ENCODE peak calls at places on chromosomes 6 and 20, in eight cellular contexts. One of them, this sample, is unnamed.

GRCh38 chr6:114344216-114344970 is 1.6 kb upstream of the HS3ST5 start:
- DNase-seq in left ventricle myocardium inferior: no peak
- DNase-seq in upper lobe of left lung: no peak
- DNase-seq in heart left ventricle: no peak
- DNase-seq in psoas muscle: no peak
- DNase-seq in tibial artery: no peak
- DNase-seq in brain microvascular endothelial cell: no peak
- DNase-seq in CD8-positive, alpha-beta T cell: no peak
- DNase-seq in this sample: no peak

GRCh38 chr6:47180633-47181032 is 129.1 kb downstream of the TNFRSF21 start:
- DNase-seq in psoas muscle: no peak
- DNase-seq in heart left ventricle: no peak
- DNase-seq in left ventricle myocardium inferior: no peak
- DNase-seq in upper lobe of left lung: no peak
- DNase-seq in brain microvascular endothelial cell: peak
- DNase-seq in tibial artery: no peak
- DNase-seq in CD8-positive, alpha-beta T cell: no peak
- DNase-seq in this sample: no peak

GRCh38 chr20:50561379-50562078 is 51.3 kb downstream of the PTPN1 start:
- DNase-seq in psoas muscle: no peak
- DNase-seq in brain microvascular endothelial cell: peak
- DNase-seq in left ventricle myocardium inferior: no peak
- DNase-seq in heart left ventricle: no peak
- DNase-seq in CD8-positive, alpha-beta T cell: no peak
- DNase-seq in upper lobe of left lung: no peak
- DNase-seq in tibial artery: no peak
- DNase-seq in this sample: peak

GRCh38 chr6:52994031-52994788 is 874 bp downstream of the GSTA4 start:
- DNase-seq in brain microvascular endothelial cell: peak
- DNase-seq in tibial artery: no peak
- DNase-seq in CD8-positive, alpha-beta T cell: no peak
- DNase-seq in psoas muscle: peak
- DNase-seq in heart left ventricle: no peak
- DNase-seq in upper lobe of left lung: no peak
- DNase-seq in left ventricle myocardium inferior: peak
- DNase-seq in this sample: no peak

GRCh38 chr20:326645-327031 is 1.3 kb downstream of the SOX12 start:
- DNase-seq in psoas muscle: peak
- DNase-seq in brain microvascular endothelial cell: no peak
- DNase-seq in left ventricle myocardium inferior: peak
- DNase-seq in heart left ventricle: peak
- DNase-seq in CD8-positive, alpha-beta T cell: peak
- DNase-seq in tibial artery: no peak
- DNase-seq in upper lobe of left lung: peak
- DNase-seq in this sample: no peak

GRCh38 chr6:52049252-52050050 is 38.0 kb downstream of the PKHD1 start:
- DNase-seq in tibial artery: no peak
- DNase-seq in CD8-positive, alpha-beta T cell: no peak
- DNase-seq in heart left ventricle: no peak
- DNase-seq in brain microvascular endothelial cell: peak
- DNase-seq in left ventricle myocardium inferior: no peak
- DNase-seq in upper lobe of left lung: no peak
- DNase-seq in psoas muscle: no peak
- DNase-seq in this sample: peak

GRCh38 chr6:41122373-41122772 is 31.8 kb downstream of the TREML1 start:
- DNase-seq in brain microvascular endothelial cell: peak
- DNase-seq in CD8-positive, alpha-beta T cell: no peak
- DNase-seq in tibial artery: no peak
- DNase-seq in upper lobe of left lung: no peak
- DNase-seq in left ventricle myocardium inferior: no peak
- DNase-seq in psoas muscle: no peak
- DNase-seq in heart left ventricle: no peak
- DNase-seq in this sample: no peak

GRCh38 chr6:58113960-58114359 is 796.5 kb downstream of the PRIM2 start:
- DNase-seq in psoas muscle: no peak
- DNase-seq in upper lobe of left lung: no peak
- DNase-seq in tibial artery: no peak
- DNase-seq in left ventricle myocardium inferior: no peak
- DNase-seq in brain microvascular endothelial cell: no peak
- DNase-seq in heart left ventricle: no peak
- DNase-seq in CD8-positive, alpha-beta T cell: no peak
- DNase-seq in this sample: no peak

GRCh38 chr20:25244976-25245375 is 2.9 kb upstream of the PYGB start:
- DNase-seq in CD8-positive, alpha-beta T cell: no peak
- DNase-seq in left ventricle myocardium inferior: no peak
- DNase-seq in tibial artery: no peak
- DNase-seq in heart left ventricle: no peak
- DNase-seq in upper lobe of left lung: no peak
- DNase-seq in brain microvascular endothelial cell: no peak
- DNase-seq in psoas muscle: no peak
- DNase-seq in this sample: no peak

GRCh38 chr20:56393133-56393472 is 658 bp downstream of the CSTF1 start:
- DNase-seq in psoas muscle: no peak
- DNase-seq in heart left ventricle: no peak
- DNase-seq in brain microvascular endothelial cell: no peak
- DNase-seq in upper lobe of left lung: no peak
- DNase-seq in left ventricle myocardium inferior: no peak
- DNase-seq in CD8-positive, alpha-beta T cell: no peak
- DNase-seq in tibial artery: no peak
- DNase-seq in this sample: no peak

GRCh38 chr20:23050847-23051627 is 1.6 kb upstream of the THBD start:
- DNase-seq in left ventricle myocardium inferior: peak
- DNase-seq in CD8-positive, alpha-beta T cell: no peak
- DNase-seq in heart left ventricle: peak
- DNase-seq in psoas muscle: peak
- DNase-seq in upper lobe of left lung: peak
- DNase-seq in tibial artery: peak
- DNase-seq in brain microvascular endothelial cell: peak
- DNase-seq in this sample: peak

GRCh38 chr20:56487216-56487615 is 18.8 kb downstream of the RTF2 start:
- DNase-seq in heart left ventricle: no peak
- DNase-seq in CD8-positive, alpha-beta T cell: no peak
- DNase-seq in left ventricle myocardium inferior: no peak
- DNase-seq in psoas muscle: no peak
- DNase-seq in upper lobe of left lung: no peak
- DNase-seq in brain microvascular endothelial cell: no peak
- DNase-seq in tibial artery: no peak
- DNase-seq in this sample: no peak

GRCh38 chr20:63534427-63534830 is 2.7 kb downstream of the PTK6 start:
- DNase-seq in heart left ventricle: peak
- DNase-seq in CD8-positive, alpha-beta T cell: no peak
- DNase-seq in tibial artery: no peak
- DNase-seq in brain microvascular endothelial cell: no peak
- DNase-seq in left ventricle myocardium inferior: no peak
- DNase-seq in psoas muscle: no peak
- DNase-seq in upper lobe of left lung: no peak
- DNase-seq in this sample: no peak

GRCh38 chr6:91276315-91276714 is 689.4 kb upstream of the MAP3K7 start:
- DNase-seq in brain microvascular endothelial cell: no peak
- DNase-seq in tibial artery: no peak
- DNase-seq in heart left ventricle: no peak
- DNase-seq in upper lobe of left lung: no peak
- DNase-seq in psoas muscle: no peak
- DNase-seq in CD8-positive, alpha-beta T cell: no peak
- DNase-seq in left ventricle myocardium inferior: no peak
- DNase-seq in this sample: peak
- TF ChIP-seq CTCF in brain microvascular endothelial cell: peak
- TF ChIP-seq CTCF in tibial artery: no peak
- TF ChIP-seq CTCF in heart left ventricle: peak
- TF ChIP-seq CTCF in upper lobe of left lung: no peak
- TF ChIP-seq CTCF in psoas muscle: no peak
- TF ChIP-seq CTCF in CD8-positive, alpha-beta T cell: no peak
- TF ChIP-seq CTCF in left ventricle myocardium inferior: peak
- TF ChIP-seq CTCF in this sample: peak

GRCh38 chr6:106089981-106090380 is 3.8 kb downstream of the PRDM1 start:
- DNase-seq in left ventricle myocardium inferior: no peak
- DNase-seq in tibial artery: no peak
- DNase-seq in heart left ventricle: no peak
- DNase-seq in CD8-positive, alpha-beta T cell: no peak
- DNase-seq in upper lobe of left lung: no peak
- DNase-seq in psoas muscle: no peak
- DNase-seq in brain microvascular endothelial cell: no peak
- DNase-seq in this sample: no peak
- H3K4me3 ChIP-seq in left ventricle myocardium inferior: peak
- H3K4me3 ChIP-seq in tibial artery: no peak
- H3K4me3 ChIP-seq in heart left ventricle: peak
- H3K4me3 ChIP-seq in CD8-positive, alpha-beta T cell: no peak
- H3K4me3 ChIP-seq in upper lobe of left lung: peak
- H3K4me3 ChIP-seq in psoas muscle: peak
- H3K4me3 ChIP-seq in brain microvascular endothelial cell: no peak
- H3K4me3 ChIP-seq in this sample: peak

GRCh38 chr6:110101885-110102284 is 77.6 kb downstream of the WASF1 start:
- DNase-seq in upper lobe of left lung: no peak
- DNase-seq in left ventricle myocardium inferior: no peak
- DNase-seq in brain microvascular endothelial cell: no peak
- DNase-seq in CD8-positive, alpha-beta T cell: no peak
- DNase-seq in heart left ventricle: no peak
- DNase-seq in psoas muscle: no peak
- DNase-seq in tibial artery: no peak
- DNase-seq in this sample: no peak
- TF ChIP-seq CTCF in upper lobe of left lung: no peak
- TF ChIP-seq CTCF in left ventricle myocardium inferior: no peak
- TF ChIP-seq CTCF in brain microvascular endothelial cell: no peak
- TF ChIP-seq CTCF in CD8-positive, alpha-beta T cell: no peak
- TF ChIP-seq CTCF in heart left ventricle: no peak
- TF ChIP-seq CTCF in psoas muscle: no peak
- TF ChIP-seq CTCF in tibial artery: no peak
- TF ChIP-seq CTCF in this sample: no peak

GRCh38 chr6:134950482-134950881 is 581 bp upstream of the ALDH8A1 start:
- DNase-seq in left ventricle myocardium inferior: no peak
- DNase-seq in brain microvascular endothelial cell: no peak
- DNase-seq in CD8-positive, alpha-beta T cell: no peak
- DNase-seq in psoas muscle: no peak
- DNase-seq in tibial artery: no peak
- DNase-seq in upper lobe of left lung: no peak
- DNase-seq in heart left ventricle: no peak
- DNase-seq in this sample: no peak
- H3K4me3 ChIP-seq in left ventricle myocardium inferior: no peak
- H3K4me3 ChIP-seq in brain microvascular endothelial cell: no peak
- H3K4me3 ChIP-seq in CD8-positive, alpha-beta T cell: no peak
- H3K4me3 ChIP-seq in psoas muscle: no peak
- H3K4me3 ChIP-seq in tibial artery: no peak
- H3K4me3 ChIP-seq in upper lobe of left lung: no peak
- H3K4me3 ChIP-seq in heart left ventricle: no peak
- H3K4me3 ChIP-seq in this sample: no peak

DNA sequence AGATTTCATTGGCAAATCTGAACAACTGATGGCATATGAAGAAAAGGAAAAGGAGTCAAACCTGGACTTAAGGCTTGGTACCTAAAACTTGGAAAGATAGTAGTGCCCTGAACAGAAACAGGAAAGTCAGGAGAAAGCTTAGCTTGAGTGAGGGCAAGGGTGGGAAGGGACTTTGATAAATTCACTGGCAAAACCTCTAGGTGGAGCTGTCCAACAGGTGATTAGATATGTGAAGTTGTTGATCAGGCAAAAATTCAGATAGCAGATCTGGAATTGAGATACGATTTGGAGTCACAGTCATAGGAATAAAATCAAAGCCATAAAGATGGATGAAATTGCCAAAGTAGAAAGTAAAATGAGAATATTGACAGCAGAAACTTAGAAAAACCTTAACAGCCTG is 16.1 kb upstream of the ZNF292 start:
- DNase-seq in brain microvascular endothelial cell: peak
- DNase-seq in upper lobe of left lung: no peak
- DNase-seq in heart left ventricle: no peak
- DNase-seq in tibial artery: no peak
- DNase-seq in left ventricle myocardium inferior: no peak
- DNase-seq in psoas muscle: no peak
- DNase-seq in CD8-positive, alpha-beta T cell: peak
- DNase-seq in this sample: peak
- TF ChIP-seq CTCF in brain microvascular endothelial cell: peak
- TF ChIP-seq CTCF in upper lobe of left lung: peak
- TF ChIP-seq CTCF in heart left ventricle: peak
- TF ChIP-seq CTCF in tibial artery: peak
- TF ChIP-seq CTCF in left ventricle myocardium inferior: peak
- TF ChIP-seq CTCF in psoas muscle: peak
- TF ChIP-seq CTCF in CD8-positive, alpha-beta T cell: peak
- TF ChIP-seq CTCF in this sample: peak

This sample was measured in astrocyte of the cerebellum.